ENCODE peak calls at places on chromosomes 12 and 14, in five cellular contexts. One of them, this sample, is unnamed.

GRCh38 chr12:73413974-73414373 is 1123.7 kb upstream of the ATXN7L3B start:
- DNase-seq in amniotic stem cell: no peak
- DNase-seq in coronary artery: no peak
- DNase-seq in activated naive CD4-positive, alpha-beta T cell: no peak
- DNase-seq in NCI-H1105: no peak
- DNase-seq in this sample: no peak

GRCh38 chr14:22877000-22877501 is 5.5 kb downstream of the LRP10 start:
- DNase-seq in amniotic stem cell: no peak
- DNase-seq in coronary artery: no peak
- DNase-seq in activated naive CD4-positive, alpha-beta T cell: no peak
- DNase-seq in NCI-H1105: no peak
- DNase-seq in this sample: no peak

GRCh38 chr12:24198070-24198469 is 248.6 kb upstream of the SOX5 start:
- DNase-seq in amniotic stem cell: no peak
- DNase-seq in coronary artery: no peak
- DNase-seq in activated naive CD4-positive, alpha-beta T cell: no peak
- DNase-seq in NCI-H1105: no peak
- DNase-seq in this sample: no peak

GRCh38 chr12:120259418-120260202 is 5.9 kb downstream of the PXN start:
- DNase-seq in amniotic stem cell: no peak
- DNase-seq in coronary artery: no peak
- DNase-seq in activated naive CD4-positive, alpha-beta T cell: no peak
- DNase-seq in NCI-H1105: no peak
- DNase-seq in this sample: no peak

GRCh38 chr14:83548061-83548839 is 1981.7 kb upstream of the FLRT2 start:
- DNase-seq in amniotic stem cell: no peak
- DNase-seq in coronary artery: no peak
- DNase-seq in activated naive CD4-positive, alpha-beta T cell: no peak
- DNase-seq in NCI-H1105: no peak
- DNase-seq in this sample: no peak

GRCh38 chr12:48001426-48002178 is 2.7 kb downstream of the COL2A1 start:
- DNase-seq in amniotic stem cell: no peak
- DNase-seq in coronary artery: no peak
- DNase-seq in activated naive CD4-positive, alpha-beta T cell: no peak
- DNase-seq in NCI-H1105: peak; percentile 22
- DNase-seq in this sample: no peak

GRCh38 chr12:47188576-47189441 is 109.0 kb upstream of the AMIGO2 start:
- DNase-seq in amniotic stem cell: no peak
- DNase-seq in coronary artery: no peak
- DNase-seq in activated naive CD4-positive, alpha-beta T cell: no peak
- DNase-seq in NCI-H1105: no peak
- DNase-seq in this sample: no peak

GRCh38 chr12:113002155-113002554 is 23.8 kb downstream of the OAS2 start:
- DNase-seq in amniotic stem cell: no peak
- DNase-seq in coronary artery: no peak
- DNase-seq in activated naive CD4-positive, alpha-beta T cell: no peak
- DNase-seq in NCI-H1105: no peak
- DNase-seq in this sample: no peak

GRCh38 chr12:113203852-113204760 is 17.2 kb upstream of the TPCN1 start:
- DNase-seq in amniotic stem cell: no peak
- DNase-seq in coronary artery: no peak
- DNase-seq in activated naive CD4-positive, alpha-beta T cell: no peak
- DNase-seq in NCI-H1105: no peak
- DNase-seq in this sample: no peak

GRCh38 chr12:101608301-101609133 is 13.7 kb downstream of the MYBPC1 start:
- DNase-seq in amniotic stem cell: no peak
- DNase-seq in coronary artery: no peak
- DNase-seq in activated naive CD4-positive, alpha-beta T cell: no peak
- DNase-seq in NCI-H1105: no peak
- DNase-seq in this sample: no peak

GRCh38 chr12:124715121-124715990 is 147.9 kb upstream of the NCOR2 start:
- DNase-seq in amniotic stem cell: no peak
- DNase-seq in coronary artery: no peak
- DNase-seq in activated naive CD4-positive, alpha-beta T cell: no peak
- DNase-seq in NCI-H1105: no peak
- DNase-seq in this sample: no peak

GRCh38 chr12:79988368-79988767 is 53.5 kb upstream of the PPP1R12A start:
- DNase-seq in amniotic stem cell: no peak
- DNase-seq in coronary artery: no peak
- DNase-seq in activated naive CD4-positive, alpha-beta T cell: no peak
- DNase-seq in NCI-H1105: no peak
- DNase-seq in this sample: no peak

GRCh38 chr12:122994781-122995502 is 14.5 kb downstream of the ARL6IP4 start:
- DNase-seq in amniotic stem cell: no peak
- DNase-seq in coronary artery: no peak
- DNase-seq in activated naive CD4-positive, alpha-beta T cell: no peak
- DNase-seq in NCI-H1105: no peak
- DNase-seq in this sample: no peak

GRCh38 chr12:33012226-33012625 is 115.6 kb upstream of the PKP2 start:
- DNase-seq in amniotic stem cell: no peak
- DNase-seq in coronary artery: no peak
- DNase-seq in activated naive CD4-positive, alpha-beta T cell: no peak
- DNase-seq in NCI-H1105: no peak
- DNase-seq in this sample: no peak

GRCh38 chr12:94582591-94582990 is 67.8 kb downstream of the TMCC3 start:
- DNase-seq in amniotic stem cell: no peak
- DNase-seq in coronary artery: no peak
- DNase-seq in activated naive CD4-positive, alpha-beta T cell: no peak
- DNase-seq in NCI-H1105: no peak
- DNase-seq in this sample: no peak

GRCh38 chr12:121786441-121786825 is 7.1 kb downstream of the RHOF start:
- DNase-seq in amniotic stem cell: peak; percentile 80
- DNase-seq in coronary artery: no peak
- DNase-seq in activated naive CD4-positive, alpha-beta T cell: no peak
- DNase-seq in NCI-H1105: no peak
- DNase-seq in this sample: no peak

GRCh38 chr12:31009976-31010375 is 63.7 kb upstream of the DDX11 start:
- DNase-seq in amniotic stem cell: no peak
- DNase-seq in coronary artery: no peak
- DNase-seq in activated naive CD4-positive, alpha-beta T cell: no peak
- DNase-seq in NCI-H1105: no peak
- DNase-seq in this sample: no peak

GRCh38 chr12:19894049-19894448 is 454.8 kb downstream of the AEBP2 start:
- DNase-seq in amniotic stem cell: no peak
- DNase-seq in coronary artery: no peak
- DNase-seq in activated naive CD4-positive, alpha-beta T cell: no peak
- DNase-seq in NCI-H1105: no peak
- DNase-seq in this sample: no peak

GRCh38 chr12:94553130-94553519 is 93.5 kb upstream of the CEP83 start:
- DNase-seq in amniotic stem cell: no peak
- DNase-seq in coronary artery: no peak
- DNase-seq in activated naive CD4-positive, alpha-beta T cell: no peak
- DNase-seq in NCI-H1105: no peak
- DNase-seq in this sample: no peak

GRCh38 chr12:117853600-117853999 is 115.2 kb downstream of the KSR2 start:
- DNase-seq in amniotic stem cell: no peak
- DNase-seq in coronary artery: no peak
- DNase-seq in activated naive CD4-positive, alpha-beta T cell: no peak
- DNase-seq in NCI-H1105: no peak
- DNase-seq in this sample: no peak

GRCh38 chr14:96741151-96741977 is 55.8 kb upstream of the VRK1 start:
- DNase-seq in amniotic stem cell: no peak
- DNase-seq in coronary artery: no peak
- DNase-seq in activated naive CD4-positive, alpha-beta T cell: peak; percentile 78
- DNase-seq in NCI-H1105: peak; percentile 43
- DNase-seq in this sample: no peak

GRCh38 chr14:90383731-90384542 is 12.9 kb upstream of the CALM1 start:
- DNase-seq in amniotic stem cell: no peak
- DNase-seq in coronary artery: peak; percentile 86
- DNase-seq in activated naive CD4-positive, alpha-beta T cell: peak; percentile 39
- DNase-seq in NCI-H1105: peak; percentile 70
- DNase-seq in this sample: no peak

GRCh38 chr14:22318951-22319350 is 270.1 kb downstream of the DAD1 start:
- DNase-seq in amniotic stem cell: no peak
- DNase-seq in coronary artery: no peak
- DNase-seq in activated naive CD4-positive, alpha-beta T cell: no peak
- DNase-seq in NCI-H1105: no peak
- DNase-seq in this sample: no peak

GRCh38 chr12:119594772-119595445 is 1.3 kb downstream of the TMEM233 start:
- DNase-seq in amniotic stem cell: no peak
- DNase-seq in coronary artery: no peak
- DNase-seq in activated naive CD4-positive, alpha-beta T cell: no peak
- DNase-seq in NCI-H1105: no peak
- DNase-seq in this sample: no peak

GRCh38 chr12:93943766-93944165 is 204.6 kb upstream of the PLXNC1 start:
- DNase-seq in amniotic stem cell: no peak
- DNase-seq in coronary artery: no peak
- DNase-seq in activated naive CD4-positive, alpha-beta T cell: no peak
- DNase-seq in NCI-H1105: no peak
- DNase-seq in this sample: no peak

GRCh38 chr12:11745112-11745511 is 95.6 kb downstream of the ETV6 start:
- DNase-seq in amniotic stem cell: no peak
- DNase-seq in coronary artery: no peak
- DNase-seq in activated naive CD4-positive, alpha-beta T cell: no peak
- DNase-seq in NCI-H1105: no peak
- DNase-seq in this sample: no peak

GRCh38 chr12:123150804-123151678 is at the start of gene PITPNM2:
- DNase-seq in amniotic stem cell: peak; percentile 65
- DNase-seq in coronary artery: no peak
- DNase-seq in activated naive CD4-positive, alpha-beta T cell: no peak
- DNase-seq in NCI-H1105: peak; percentile 53
- DNase-seq in this sample: no peak

GRCh38 chr14:77052281-77053044 is 24.0 kb upstream of the IRF2BPL start:
- DNase-seq in amniotic stem cell: no peak
- DNase-seq in coronary artery: peak; percentile 76
- DNase-seq in activated naive CD4-positive, alpha-beta T cell: no peak
- DNase-seq in NCI-H1105: no peak
- DNase-seq in this sample: no peak

GRCh38 chr14:101476931-101477553 is 84.3 kb upstream of the DIO3 start:
- DNase-seq in amniotic stem cell: no peak
- DNase-seq in coronary artery: peak; percentile 68
- DNase-seq in activated naive CD4-positive, alpha-beta T cell: no peak
- DNase-seq in NCI-H1105: no peak
- DNase-seq in this sample: peak; percentile 65

GRCh38 chr12:110340706-110341105 is 59.7 kb downstream of the ATP2A2 start:
- DNase-seq in amniotic stem cell: no peak
- DNase-seq in coronary artery: no peak
- DNase-seq in activated naive CD4-positive, alpha-beta T cell: no peak
- DNase-seq in NCI-H1105: no peak
- DNase-seq in this sample: no peak

GRCh38 chr14:71918955-71919354 is 13.3 kb upstream of the RGS6 start:
- DNase-seq in amniotic stem cell: no peak
- DNase-seq in coronary artery: no peak
- DNase-seq in activated naive CD4-positive, alpha-beta T cell: no peak
- DNase-seq in NCI-H1105: no peak
- DNase-seq in this sample: no peak

GRCh38 chr14:64191756-64192155 is 102.4 kb downstream of the ESR2 start:
- DNase-seq in amniotic stem cell: peak; percentile 11
- DNase-seq in coronary artery: no peak
- DNase-seq in activated naive CD4-positive, alpha-beta T cell: no peak
- DNase-seq in NCI-H1105: no peak
- DNase-seq in this sample: peak; percentile 17

GRCh38 chr14:89185919-89186849 is 230.8 kb downstream of the FOXN3 start:
- DNase-seq in amniotic stem cell: no peak
- DNase-seq in coronary artery: no peak
- DNase-seq in activated naive CD4-positive, alpha-beta T cell: no peak
- DNase-seq in NCI-H1105: no peak
- DNase-seq in this sample: no peak

This sample was measured in Panc1.